ENCODE peak calls at places on chromosomes 5 and 9, in four cellular contexts. E, G, P and D are unnamed samples.

GRCh38 chr5:372911-373709 is 51.6 kb downstream of the AHRR start:
- DNase-seq in E (no peak), P (no peak), G (no peak), D (no peak)

GRCh38 chr9:133918123-133918813 is 73.9 kb downstream of the VAV2 start:
- DNase-seq in P (no peak), E (no peak), G (no peak), D (no peak)

GRCh38 chr9:86303316-86303975 is 21.1 kb upstream of the ISCA1 start:
- DNase-seq in P (no peak), E (peak), G (no peak), D (no peak)

GRCh38 chr5:111960466-111961215 is 203.6 kb upstream of the NREP start:
- DNase-seq in E (no peak), G (no peak), P (no peak), D (no peak)

GRCh38 chr9:124164800-124165199 is 92.9 kb upstream of the NEK6 start:
- DNase-seq in G (no peak), P (no peak), E (no peak), D (no peak)

GRCh38 chr9:7332780-7333179 is 466.8 kb downstream of the DMAC1 start:
- DNase-seq in E (no peak), P (no peak), G (no peak), D (no peak)

GRCh38 chr5:177447611-177448243 is 1.1 kb downstream of the PRR7 start:
- DNase-seq in E (no peak), P (no peak), G (peak), D (peak)

GRCh38 chr5:16788957-16789356 is 147.1 kb downstream of the MYO10 start:
- DNase-seq in P (no peak), G (no peak), E (no peak), D (no peak)

GRCh38 chr5:171592741-171593140 is 173.3 kb downstream of the FGF18 start:
- DNase-seq in E (no peak), P (no peak), G (no peak), D (no peak)

GRCh38 chr5:157959355-157959754 is 100.4 kb upstream of the CLINT1 start:
- DNase-seq in E (no peak), P (no peak), G (no peak), D (no peak)

GRCh38 chr9:71636143-71636839 is 132.0 kb downstream of the CEMIP2 start:
- DNase-seq in G (peak), P (no peak), E (no peak), D (no peak)

GRCh38 chr9:108759835-108760234 is 96.0 kb downstream of the ACTL7B start:
- DNase-seq in P (no peak), E (no peak), G (no peak), D (no peak)

GRCh38 chr9:121671612-121672155 is 20.2 kb downstream of the DAB2IP start:
- DNase-seq in E (no peak), P (no peak), G (no peak), D (no peak)

GRCh38 chr9:108850293-108850897 is 5.4 kb downstream of the ACTL7B start:
- DNase-seq in E (peak), G (peak), P (no peak), D (no peak)

GRCh38 chr9:88092699-88093359 is 45.4 kb downstream of the SPATA31C2 start:
- DNase-seq in E (no peak), G (no peak), P (no peak), D (no peak)

GRCh38 chr9:105089874-105090273 is 154.6 kb upstream of the SLC44A1 start:
- DNase-seq in E (no peak), G (no peak), P (no peak), D (no peak)

GRCh38 chr5:15499528-15500325 is at the start of gene FBXL7:
- DNase-seq in G (peak), E (no peak), P (no peak), D (peak)

GRCh38 chr5:51202161-51202560 is 181.1 kb upstream of the ISL1 start:
- DNase-seq in E (no peak), G (no peak), P (no peak), D (no peak)

GRCh38 chr5:532521-533242 is 8.4 kb upstream of the SLC9A3 start:
- DNase-seq in P (no peak), E (no peak), G (peak), D (no peak)

GRCh38 chr5:173454764-173455598 is 126.8 kb upstream of the STC2 start:
- DNase-seq in G (peak), E (peak), P (no peak), D (no peak)

GRCh38 chr9:104871961-104872527 is 55.9 kb downstream of the ABCA1 start:
- DNase-seq in G (no peak), E (no peak), P (no peak), D (no peak)

GRCh38 chr9:4344946-4345345 is 45.1 kb upstream of the GLIS3 start:
- DNase-seq in G (no peak), P (no peak), E (no peak), D (no peak)

GRCh38 chr9:128411373-128412119 is 9.1 kb upstream of the CERCAM start:
- DNase-seq in E (no peak), G (no peak), P (no peak), D (no peak)

GRCh38 chr5:139514486-139514856 is 31.9 kb upstream of the STING1 start:
- DNase-seq in G (no peak), E (no peak), P (no peak), D (no peak)

GRCh38 chr5:89330087-89330486 is 447.1 kb upstream of the MEF2C start:
- DNase-seq in P (no peak), G (no peak), E (no peak), D (no peak)

GRCh38 chr5:169164481-169164925 is 136.4 kb downstream of the SLIT3 start:
- DNase-seq in E (no peak), P (no peak), G (no peak), D (no peak)

GRCh38 chr5:44446399-44446798 is 57.2 kb upstream of the FGF10 start:
- DNase-seq in G (no peak), E (no peak), P (no peak), D (no peak)

GRCh38 chr9:132648283-132648682 is 21.5 kb downstream of the DDX31 start:
- DNase-seq in E (no peak), G (no peak), P (no peak), D (no peak)
- TF ChIP-seq SIN3A in E (no peak), G (no peak), P (no peak), D (no peak)

GRCh38 chr5:59503223-59503622 is 390.3 kb downstream of the PDE4D start:
- DNase-seq in G (no peak), P (no peak), E (no peak), D (peak)

GRCh38 chr5:59506285-59506877 is 387.1 kb downstream of the PDE4D start:
- DNase-seq in P (no peak), G (peak), E (no peak), D (no peak)
- TF ChIP-seq FOXM1 in P (no peak), G (no peak), E (no peak), D (no peak)

DNA sequence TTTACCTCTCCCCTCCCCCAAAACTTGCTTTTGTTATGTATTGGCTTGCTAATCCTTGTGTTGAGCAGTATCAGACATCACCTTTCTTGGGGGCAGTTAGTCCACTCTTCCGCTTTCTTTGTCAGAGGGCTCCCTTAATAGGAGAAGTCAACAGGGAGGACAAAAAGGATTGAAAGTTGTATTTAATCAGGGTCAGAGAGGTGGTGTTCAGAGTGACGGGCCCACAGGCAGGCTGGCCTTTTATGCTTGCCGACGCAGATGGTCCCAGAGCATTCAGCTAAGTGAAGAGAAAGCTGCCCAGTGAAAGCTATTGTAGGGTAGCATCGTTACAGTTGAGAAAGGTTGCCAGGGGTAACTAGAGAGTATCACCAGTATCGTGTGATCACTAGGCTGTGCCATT is 131.1 kb downstream of the ZCCHC7 start:
- DNase-seq in G (no peak), E (no peak), P (no peak), D (no peak)
- TF ChIP-seq SIN3A in G (no peak), E (no peak), P (no peak), D (no peak)

GRCh38 chr5:128815201-128815600 is 150.1 kb upstream of the SLC27A6 start:
- DNase-seq in G (no peak), E (no peak), P (no peak), D (no peak)

GRCh38 chr5:128813317-128813716 is 152.0 kb upstream of the SLC27A6 start:
- DNase-seq in G (no peak), P (no peak), E (no peak), D (no peak)
- TF ChIP-seq FOXM1 in G (no peak), P (no peak), E (no peak), D (no peak)

DNA sequence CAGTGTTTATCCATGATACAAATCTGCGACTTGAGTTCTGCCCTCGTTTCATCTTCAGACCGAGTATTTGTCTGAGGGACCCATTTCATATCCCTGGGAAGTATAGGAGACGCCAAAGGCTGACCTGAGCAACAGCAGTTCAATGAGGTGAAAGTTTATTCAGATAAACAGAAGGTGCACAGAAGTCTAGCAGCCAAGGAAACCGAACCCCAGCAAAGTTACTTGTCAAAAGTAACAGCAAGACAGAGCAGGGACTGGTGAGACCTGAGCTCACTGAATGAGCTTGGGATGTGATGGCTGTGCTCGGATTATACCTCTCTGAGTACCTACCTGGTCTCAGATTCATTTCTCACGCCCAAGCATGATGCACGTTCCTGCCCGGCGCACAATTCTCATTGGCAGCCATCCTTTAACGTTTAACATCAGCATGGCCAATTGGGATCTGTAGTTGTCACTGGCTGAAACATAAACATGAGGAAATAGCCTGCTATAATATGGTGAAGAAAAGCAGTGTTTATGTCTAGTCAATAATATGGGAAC is 602 bp downstream of the LYRM7 start:
- DNase-seq in G (peak), E (peak), P (no peak), D (no peak)
- TF ChIP-seq SIN3A in G (no peak), E (no peak), P (no peak), D (no peak)